ENCODE peak calls at places on chromosomes 16 and 17, in seven cellular contexts. V is astrocyte of the spinal cord, T is BE2C, N is left ventricle myocardium inferior, Y is heart left ventricle, B is body of pancreas, M is AG09309. H is an unnamed sample.

GRCh38 chr17:57940653-57941329 is 14.4 kb downstream of the CUEDC1 start:
- DNase-seq in N (no peak), T (peak; percentile 22), B (peak; percentile 73), V (no peak), M (no peak), Y (peak; percentile 57), H (no peak)

GRCh38 chr16:58057126-58057525 is 31.6 kb downstream of the MMP15 start:
- DNase-seq in V (no peak), T (no peak), Y (no peak), M (no peak), B (no peak), N (no peak), H (no peak)

GRCh38 chr16:59719121-59719520 is 985.0 kb upstream of the GOT2 start:
- DNase-seq in V (no peak), N (no peak), B (no peak), T (no peak), Y (no peak), M (no peak), H (peak; percentile 67)

GRCh38 chr16:79213214-79213613 is 387.3 kb downstream of the MAF start:
- DNase-seq in M (no peak), V (no peak), N (no peak), B (no peak), T (no peak), Y (no peak), H (no peak)

GRCh38 chr16:11252482-11252931 is 3.5 kb downstream of the SOCS1 start:
- DNase-seq in N (no peak), V (no peak), B (no peak), M (no peak), T (no peak), Y (no peak), H (no peak)

GRCh38 chr17:55238931-55239297 is 25.8 kb upstream of the HLF start:
- DNase-seq in Y (no peak), N (no peak), M (no peak), T (peak; percentile 30), B (peak; percentile 22), V (no peak), H (no peak)

GRCh38 chr16:56013962-56014552 is 138.9 kb upstream of the CES5A start:
- DNase-seq in V (no peak), Y (peak; percentile 55), B (no peak), N (peak; percentile 44), M (no peak), T (no peak), H (peak; percentile 5)

GRCh38 chr17:59627770-59628171 is 8.1 kb downstream of the CLTC start:
- DNase-seq in N (no peak), T (no peak), M (no peak), Y (no peak), V (no peak), B (no peak), H (no peak)

GRCh38 chr16:87877942-87878507 is 8.7 kb upstream of the SLC7A5 start:
- DNase-seq in M (no peak), T (no peak), B (no peak), Y (no peak), V (no peak), N (no peak), H (no peak)

GRCh38 chr16:265711-266110 is 10.0 kb downstream of the RGS11 start:
- DNase-seq in N (no peak), Y (no peak), B (peak; percentile 35), V (no peak), T (no peak), M (no peak), H (no peak)

GRCh38 chr16:49345829-49346228 is 27.8 kb upstream of the C16orf78 start:
- DNase-seq in T (no peak), M (no peak), B (no peak), N (no peak), V (no peak), Y (no peak), H (no peak)

GRCh38 chr16:11792404-11793260 is 4.4 kb downstream of the ZC3H7A start:
- DNase-seq in M (no peak), Y (no peak), N (no peak), V (no peak), B (peak; percentile 75), T (peak; percentile 46), H (no peak)

GRCh38 chr17:68705331-68706166 is 104.4 kb upstream of the FAM20A start:
- DNase-seq in B (no peak), Y (no peak), N (no peak), T (no peak), V (peak; percentile 11), M (peak; percentile 94), H (peak; percentile 98)

GRCh38 chr16:4212934-4213296 is 29.0 kb downstream of the SRL start:
- DNase-seq in B (no peak), M (no peak), Y (no peak), T (no peak), N (no peak), V (peak; percentile 23), H (peak; percentile 70)

GRCh38 chr17:83098241-83099085 is 19.1 kb downstream of the METRNL start:
- DNase-seq in Y (no peak), V (peak; percentile 21), B (no peak), N (no peak), T (no peak), M (no peak), H (no peak)

GRCh38 chr17:82876602-82877391 is 37.0 kb upstream of the ZNF750 start:
- DNase-seq in Y (peak; percentile 90), M (peak; percentile 58), B (peak; percentile 92), N (peak; percentile 78), T (peak; percentile 78), V (peak; percentile 76), H (peak; percentile 83)

GRCh38 chr17:9472541-9472940 is 103.1 kb downstream of the STX8 start:
- DNase-seq in B (no peak), T (no peak), Y (peak; percentile 65), M (no peak), N (peak; percentile 48), V (peak; percentile 65), H (peak; percentile 39)

GRCh38 chr17:78529871-78530670 is 47.1 kb downstream of the DNAH17 start:
- DNase-seq in T (peak; percentile 79), Y (no peak), N (no peak), V (no peak), B (peak; percentile 75), M (no peak), H (no peak)

GRCh38 chr17:74427048-74427762 is 4.7 kb upstream of the GPRC5C start:
- DNase-seq in Y (peak; percentile 67), B (peak; percentile 85), T (no peak), V (no peak), N (no peak), M (no peak), H (no peak)

GRCh38 chr16:78571880-78572279 is 472.4 kb downstream of the WWOX start:
- DNase-seq in Y (no peak), M (no peak), N (no peak), B (no peak), V (no peak), T (no peak), H (peak; percentile 2)

GRCh38 chr16:29757950-29758466 is 12.2 kb upstream of the C16orf54 start:
- DNase-seq in B (no peak), V (peak; percentile 36), Y (no peak), N (no peak), M (peak; percentile 59), T (no peak), H (peak; percentile 46)
- TF ChIP-seq CTCF in B (no peak), V (no peak), Y (no peak), N (no peak), M (peak; percentile 30), T (no peak), H (peak; percentile 31)

GRCh38 chr17:77163521-77164280 is 22.9 kb downstream of the SEC14L1 start:
- DNase-seq in V (no peak), Y (no peak), N (no peak), B (no peak), T (no peak), M (no peak), H (no peak)

GRCh38 chr17:77164483-77165030 is 23.8 kb downstream of the SEC14L1 start:
- DNase-seq in B (no peak), V (peak; percentile 47), M (no peak), Y (no peak), N (no peak), T (no peak), H (no peak)

GRCh38 chr17:77163001-77163400 is 22.2 kb downstream of the SEC14L1 start:
- DNase-seq in B (no peak), T (no peak), V (peak; percentile 20), M (no peak), Y (no peak), N (no peak), H (no peak)

GRCh38 chr17:77167472-77168306 is 26.9 kb downstream of the SEC14L1 start:
- DNase-seq in N (no peak), V (no peak), B (no peak), M (no peak), T (no peak), Y (no peak), H (no peak)

GRCh38 chr17:77165577-77165976 is 24.8 kb downstream of the SEC14L1 start:
- DNase-seq in N (no peak), V (no peak), Y (no peak), M (no peak), B (no peak), T (no peak), H (no peak)
- H3K4me3 ChIP-seq in N (no peak overlapping the region), V (no peak overlapping the region), Y (no peak overlapping the region), M (no peak overlapping the region), B (no peak overlapping the region), T (no peak overlapping the region), H (no peak overlapping the region)

GRCh38 chr16:26959416-26960009 is 107.2 kb upstream of the C16orf82 start:
- DNase-seq in V (no peak), Y (no peak), T (no peak), B (no peak), M (no peak), N (no peak), H (no peak)

GRCh38 chr16:26957283-26957859 is 109.4 kb upstream of the C16orf82 start:
- DNase-seq in T (no peak), N (no peak), Y (no peak), B (no peak), M (no peak), V (no peak), H (no peak)

GRCh38 chr16:26961459-26961858 is 105.3 kb upstream of the C16orf82 start:
- DNase-seq in T (no peak), B (no peak), N (no peak), M (no peak), V (no peak), Y (no peak), H (no peak)

GRCh38 chr16:26963109-26963508 is 103.6 kb upstream of the C16orf82 start:
- DNase-seq in T (no peak), B (no peak), M (no peak), N (no peak), Y (no peak), V (no peak), H (peak; percentile 16)
- TF ChIP-seq CTCF in T (peak; percentile 15), B (no peak), M (peak; percentile 54), N (no peak), Y (no peak), V (peak; percentile 18), H (peak; percentile 42)

DNA sequence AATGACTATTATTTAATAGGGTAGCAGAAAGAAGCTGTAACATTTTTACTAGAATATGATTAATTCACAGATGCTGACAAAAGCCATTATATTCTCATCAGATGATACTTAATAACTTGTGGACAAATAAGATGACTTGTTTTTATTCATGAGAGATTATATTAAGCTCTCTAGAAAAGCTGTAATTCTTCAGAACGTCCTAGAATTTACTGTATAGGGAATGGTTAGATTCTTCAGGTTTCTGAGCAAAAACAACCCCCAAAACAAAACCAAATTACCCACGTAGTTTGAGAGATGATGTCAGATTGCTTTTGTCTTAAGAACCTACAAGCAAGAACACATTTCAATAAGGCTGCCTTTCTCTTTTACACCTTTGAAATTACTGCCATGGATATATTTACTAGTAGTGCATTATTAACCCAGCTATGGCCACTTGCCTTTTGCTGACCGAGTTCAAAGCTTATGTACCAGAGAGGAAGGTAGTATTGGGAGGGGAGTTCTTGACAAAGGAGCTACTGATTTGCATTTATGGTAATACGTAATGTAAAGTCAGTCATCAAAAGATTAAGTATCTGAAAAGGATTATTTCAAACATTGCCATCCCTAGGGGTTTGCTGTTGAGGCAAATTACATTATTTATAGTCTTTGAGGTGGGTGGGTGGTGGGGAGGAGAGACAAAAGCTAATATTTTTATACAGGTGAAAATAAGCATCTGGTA is 51.7 kb downstream of the NLK start:
- DNase-seq in N (no peak), T (no peak), B (no peak), M (no peak), V (no peak), Y (no peak), H (no peak)
- H3K4me3 ChIP-seq in N (no peak overlapping the region), T (no peak overlapping the region), B (no peak overlapping the region), M (no peak overlapping the region), V (no peak overlapping the region), Y (no peak overlapping the region), H (no peak overlapping the region)

H was measured in AG10803.